ENCODE peak calls at places on chromosomes 6 and 20, in seven cellular contexts. H, A, R, L, B, O and D are unnamed samples.

GRCh38 chr6:164967102-164967501 is 342.3 kb downstream of the C6orf118 start:
- DNase-seq in R (no peak), O (no peak), B (no peak), L (no peak), H (no peak), A (no peak), D (no peak)

GRCh38 chr6:161073940-161074339 is 82.4 kb downstream of the MAP3K4 start:
- DNase-seq in H (no peak), B (no peak), L (no peak), O (no peak), A (no peak), R (no peak), D (no peak)

GRCh38 chr6:109265530-109265929 is 116.7 kb downstream of the CD164 start:
- DNase-seq in H (no peak), R (no peak), L (no peak), B (no peak), A (no peak), O (no peak), D (no peak)

GRCh38 chr6:33207569-33208088 is 671 bp upstream of the RING1 start:
- DNase-seq in L (peak; percentile 82), H (peak; percentile 48), O (peak; percentile 63), A (peak; percentile 32), R (peak; percentile 85), B (no peak), D (no peak)

GRCh38 chr6:33317668-33318425 is at the start of gene ZBTB22:
- DNase-seq in B (peak; percentile 99), L (peak; percentile 100), A (peak; percentile 100), H (peak; percentile 100), O (peak; percentile 99), R (peak; percentile 99), D (peak; percentile 79)

GRCh38 chr20:21613512-21613911 is 92.0 kb upstream of the PAX1 start:
- DNase-seq in O (no peak), A (no peak), R (no peak), B (no peak), L (no peak), H (peak; percentile 26), D (no peak)

GRCh38 chr6:36633915-36634314 is 39.8 kb downstream of the SRSF3 start:
- DNase-seq in R (peak; percentile 54), L (no peak), H (peak; percentile 94), B (no peak), A (peak; percentile 67), O (peak; percentile 73), D (peak; percentile 38)

GRCh38 chr6:41970436-41970846 is 28.8 kb upstream of the CCND3 start:
- DNase-seq in A (peak; percentile 46), O (peak; percentile 44), R (no peak), H (no peak), B (no peak), L (peak; percentile 45), D (no peak)

GRCh38 chr20:20743511-20744169 is 31.2 kb upstream of the RALGAPA2 start:
- DNase-seq in H (peak; percentile 57), R (peak; percentile 81), O (peak; percentile 78), L (peak; percentile 89), A (peak; percentile 67), B (peak; percentile 23), D (no peak)

GRCh38 chr20:24718696-24719095 is 230.4 kb upstream of the CST7 start:
- DNase-seq in A (no peak), H (no peak), R (no peak), L (no peak), B (no peak), O (no peak), D (no peak)

GRCh38 chr20:58710481-58711265 is 18.1 kb downstream of the NPEPL1 start:
- DNase-seq in H (no peak), L (peak; percentile 53), B (no peak), R (peak; percentile 54), O (no peak), A (peak; percentile 18), D (no peak)

GRCh38 chr6:56771189-56771588 is 128.5 kb upstream of the DST start:
- DNase-seq in B (no peak), A (no peak), H (no peak), R (no peak), L (no peak), O (no peak), D (no peak)

GRCh38 chr6:76578746-76579145 is 506.3 kb upstream of the IMPG1 start:
- DNase-seq in O (no peak), H (no peak), B (no peak), L (no peak), R (no peak), A (no peak), D (no peak)
- TF ChIP-seq POLR2A in O (no peak), H (no peak), B (no peak), L (no peak), R (no peak), A (no peak), D (no peak)

GRCh38 chr6:137883400-137883888 is 16.4 kb downstream of the TNFAIP3 start:
- DNase-seq in A (peak; percentile 50), O (peak; percentile 47), R (no peak), B (no peak), H (no peak), L (peak; percentile 64), D (no peak)
- TF ChIP-seq POLR2A in A (no peak), O (no peak), R (no peak), B (no peak), H (no peak), L (no peak), D (no peak)

DNA sequence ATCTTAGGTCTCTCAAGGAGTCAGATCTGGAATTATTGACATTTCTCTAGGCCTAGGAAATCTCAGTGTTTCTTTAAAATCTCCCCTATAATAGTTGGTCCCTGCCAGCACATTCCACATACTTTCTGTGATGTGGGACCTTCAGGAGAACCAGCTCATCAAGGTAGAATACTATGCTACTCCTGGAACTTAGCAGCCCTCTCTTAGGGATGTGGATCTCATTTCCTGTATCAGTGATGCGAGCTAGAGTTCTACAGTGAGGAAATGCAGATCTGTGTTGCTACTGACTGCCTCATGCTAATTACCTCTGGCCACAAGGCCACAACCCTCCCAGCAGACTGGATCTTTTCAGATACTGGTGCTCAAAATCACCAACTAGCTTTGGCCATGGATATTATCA is 193.8 kb downstream of the CLVS2 start:
- DNase-seq in B (no peak), O (no peak), A (no peak), H (no peak), L (no peak), R (no peak), D (no peak)
- TF ChIP-seq POLR2A in B (no peak), O (no peak), A (no peak), H (no peak), L (no peak), R (no peak), D (no peak)

GRCh38 chr20:33459599-33459998 is 16.0 kb upstream of the SNTA1 start:
- DNase-seq in O (no peak), A (no peak), L (no peak), B (no peak), H (no peak), R (no peak), D (no peak)
- TF ChIP-seq POLR2A in O (no peak), A (no peak), L (no peak), B (no peak), H (no peak), R (no peak), D (no peak)

DNA sequence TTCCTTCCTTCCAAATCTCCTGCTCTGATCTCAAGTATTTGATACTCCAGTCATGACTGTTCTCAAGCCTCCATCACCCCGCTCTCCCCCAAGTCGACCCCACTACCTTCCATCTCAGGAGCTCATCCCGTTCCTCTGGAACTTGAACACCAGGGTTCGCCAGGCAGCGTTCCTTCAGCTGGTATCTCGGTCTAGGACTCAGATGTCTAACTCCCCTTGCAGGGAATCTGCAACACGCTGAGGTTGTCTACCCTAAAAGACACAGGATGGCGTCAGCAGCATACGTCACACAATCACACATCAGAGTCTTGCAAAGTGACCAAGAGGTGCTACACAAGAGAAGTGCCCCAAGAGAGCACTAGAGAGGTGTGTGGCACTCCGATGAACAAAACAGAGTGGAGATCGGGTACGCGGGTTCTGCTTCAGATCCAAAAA is 706 bp downstream of the ZNF184 start:
- DNase-seq in H (no peak), R (no peak), A (peak; percentile 81), L (peak; percentile 83), O (peak; percentile 55), B (no peak), D (peak; percentile 42)
- TF ChIP-seq POLR2A in H (no peak), R (no peak), A (no peak), L (no peak), O (no peak), B (no peak), D (peak; percentile 23)

GRCh38 chr20:35665949-35666288 is 1.2 kb upstream of the CPNE1 start:
- DNase-seq in A (no peak), B (no peak), O (no peak), H (no peak), R (peak; percentile 75), L (no peak), D (no peak)

GRCh38 chr20:35669221-35669620 is 4.5 kb upstream of the CPNE1 start:
- DNase-seq in R (no peak), L (no peak), A (no peak), B (no peak), O (no peak), H (no peak), D (no peak)

GRCh38 chr20:35673884-35674283 is 9.2 kb upstream of the CPNE1 start:
- DNase-seq in O (no peak), L (peak; percentile 44), A (no peak), R (no peak), H (peak; percentile 11), B (no peak), D (no peak)

GRCh38 chr20:35664544-35665206 is at the start of the genes CPNE1 and RBM12:
- DNase-seq in O (peak; percentile 93), A (peak; percentile 91), H (peak; percentile 92), B (peak; percentile 76), L (peak; percentile 97), R (peak; percentile 98), D (peak; percentile 95)

DNA sequence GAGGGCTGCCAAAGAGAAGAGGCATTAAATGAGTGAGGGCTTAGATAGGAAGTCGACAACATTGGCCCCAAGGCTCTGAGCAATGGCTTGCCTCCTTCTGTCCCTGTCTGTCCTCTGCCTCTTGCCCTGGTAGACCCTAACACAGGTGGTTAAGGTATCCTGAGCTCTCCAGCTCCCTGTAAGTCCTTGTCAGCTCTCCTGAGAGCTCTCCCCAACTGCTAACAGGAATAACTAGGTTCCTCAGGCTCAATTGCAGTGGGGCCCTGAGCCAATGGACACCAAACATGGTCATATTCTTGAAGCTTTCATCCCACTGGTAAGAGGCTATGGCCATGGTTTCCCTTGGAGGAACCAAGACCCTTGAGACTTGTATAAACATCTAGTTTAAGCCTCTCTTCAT is 5.0 kb upstream of the CPNE1 start:
- DNase-seq in H (no peak), B (no peak), L (peak; percentile 30), A (no peak), O (no peak), R (no peak), D (no peak)
- TF ChIP-seq POLR2A in H (no peak), B (no peak), L (no peak), A (no peak), O (no peak), R (no peak), D (no peak)

GRCh38 chr6:7270320-7271204 is 42.4 kb downstream of the SSR1 start:
- DNase-seq in B (no peak), R (peak; percentile 74), A (no peak), L (no peak), H (peak; percentile 62), O (no peak), D (no peak)
- TF ChIP-seq POLR2A in B (no peak), R (no peak), A (no peak), L (no peak), H (no peak), O (no peak), D (no peak)

GRCh38 chr20:38424404-38424803 is 10.7 kb downstream of the SNHG17 start:
- DNase-seq in R (no peak), O (no peak), B (no peak), A (no peak), L (no peak), H (no peak), D (no peak)
- TF ChIP-seq POLR2A in R (no peak), O (no peak), B (no peak), A (no peak), L (no peak), H (no peak), D (no peak)